ENCODE peak calls at places on chromosomes 1 and 21, in five cellular contexts. P is GM12878, W is IMR-90, V is K562, L is SK-N-SH. F is an unnamed sample.

GRCh38 chr1:105072850-105073249 is 1323.2 kb downstream of the AMY1C start:
- DNase-seq in P (no peak), L (no peak), V (no peak), W (no peak), F (no peak)

GRCh38 chr1:112905420-112906154 is 50.4 kb downstream of the SLC16A1 start:
- DNase-seq in P (no peak), L (no peak), W (no peak), V (no peak), F (no peak)

GRCh38 chr1:12587981-12588620 is 29.9 kb downstream of the DHRS3 start:
- DNase-seq in W (peak), V (no peak), L (no peak), P (no peak), F (peak)

GRCh38 chr1:195141294-195141693 is 1466.9 kb downstream of the KCNT2 start:
- DNase-seq in L (no peak), V (no peak), W (no peak), P (no peak), F (peak)

GRCh38 chr1:239308701-239309333 is 77.6 kb upstream of the CHRM3 start:
- DNase-seq in L (peak), V (no peak), W (no peak), P (no peak), F (no peak)

GRCh38 chr1:184418955-184419733 is 32.3 kb downstream of the C1orf21 start:
- DNase-seq in W (peak), V (no peak), L (no peak), P (no peak), F (no peak)

GRCh38 chr1:201888282-201889033 is at the start of gene SHISA4:
- DNase-seq in L (peak), V (peak), P (no peak), W (peak), F (peak)

GRCh38 chr1:228267962-228268890 is 60.4 kb downstream of the OBSCN start:
- DNase-seq in V (no peak), L (no peak), P (no peak), W (no peak), F (no peak)

GRCh38 chr1:239368436-239369109 is 17.8 kb upstream of the CHRM3 start:
- DNase-seq in L (no peak), P (no peak), W (no peak), V (no peak), F (no peak)

GRCh38 chr1:109392037-109392787 is 5.5 kb downstream of the SORT1 start:
- DNase-seq in V (no peak), L (no peak), P (no peak), W (no peak), F (no peak)

GRCh38 chr1:244371294-244372141 is 80.2 kb downstream of the ADSS2 start:
- DNase-seq in W (no peak), L (no peak), P (no peak), V (no peak), F (no peak)

GRCh38 chr1:232472485-232473041 is 157.4 kb downstream of the SIPA1L2 start:
- DNase-seq in W (peak), P (no peak), V (no peak), L (no peak), F (no peak)

GRCh38 chr1:113041569-113042335 is 31.2 kb upstream of the LRIG2 start:
- DNase-seq in W (no peak), V (no peak), P (no peak), L (no peak), F (no peak)

GRCh38 chr21:26686278-26686677 is 113.2 kb upstream of the CYYR1 start:
- DNase-seq in W (peak), P (no peak), L (peak), V (no peak), F (peak)

GRCh38 chr1:69252696-69253095 is 315.0 kb upstream of the LRRC7 start:
- DNase-seq in W (no peak), V (no peak), P (no peak), L (no peak), F (no peak)

GRCh38 chr1:197951617-197952175 is 34.5 kb downstream of the LHX9 start:
- DNase-seq in P (no peak), L (no peak), W (no peak), V (no peak), F (no peak)

GRCh38 chr1:168509875-168510594 is 33.8 kb downstream of the XCL2 start:
- DNase-seq in V (no peak), L (no peak), P (peak), W (no peak), F (no peak)

GRCh38 chr1:31904339-31905092 is 33.7 kb downstream of the PTP4A2 start:
- DNase-seq in P (no peak), W (peak), L (no peak), V (no peak), F (no peak)

GRCh38 chr1:174269932-174270651 is 110.8 kb downstream of the RABGAP1L start:
- DNase-seq in V (no peak), P (no peak), L (no peak), W (no peak), F (no peak)

GRCh38 chr1:53346814-53347176 is 18.9 kb upstream of the LRP8 start:
- DNase-seq in L (no peak), W (no peak), P (no peak), V (no peak), F (no peak)

GRCh38 chr1:24639881-24640280 is 3.2 kb upstream of the SRRM1 start:
- DNase-seq in P (no peak), V (no peak), L (no peak), W (no peak), F (no peak)

GRCh38 chr1:26358411-26359384 is 4.8 kb upstream of the CRYBG2 start:
- DNase-seq in L (no peak), P (no peak), W (no peak), V (peak), F (no peak)
- TF ChIP-seq RCOR1 in L (no peak), P (no peak), W (no peak), V (peak), F (no peak)

GRCh38 chr1:117396074-117396473 is 28.8 kb downstream of the MAN1A2 start:
- DNase-seq in L (no peak), P (no peak), V (no peak), W (no peak), F (no peak)

GRCh38 chr1:117389284-117389683 is 22.0 kb downstream of the MAN1A2 start:
- DNase-seq in L (no peak), W (no peak), P (no peak), V (no peak), F (no peak)

GRCh38 chr1:117389779-117390178 is 22.5 kb downstream of the MAN1A2 start:
- DNase-seq in W (no peak), L (no peak), V (no peak), P (no peak), F (no peak)

GRCh38 chr1:117396636-117397035 is 29.4 kb downstream of the MAN1A2 start:
- DNase-seq in V (no peak), L (no peak), W (no peak), P (no peak), F (no peak)

DNA sequence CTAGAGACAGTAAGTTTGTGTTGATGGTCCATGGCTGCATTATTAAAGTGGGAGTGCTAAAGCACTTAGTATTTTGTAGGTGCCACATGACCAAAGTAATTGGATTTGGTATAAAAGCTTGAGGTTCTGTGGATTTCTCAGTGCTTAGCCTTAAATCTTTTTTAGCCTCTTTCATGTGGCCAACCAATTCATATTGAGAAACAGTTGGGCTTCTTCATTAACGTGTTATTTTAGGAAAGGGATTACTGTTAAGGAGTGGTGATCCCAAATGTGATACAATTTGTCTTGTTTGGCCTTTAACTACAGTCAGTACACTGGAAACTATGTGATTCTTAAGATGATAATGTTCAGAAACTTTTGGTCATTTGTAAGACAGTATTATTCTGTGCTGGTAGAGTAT is 25.5 kb downstream of the MAN1A2 start:
- DNase-seq in W (no peak), L (no peak), P (no peak), V (no peak), F (no peak)
- TF ChIP-seq RCOR1 in W (no peak), L (no peak), P (no peak), V (no peak), F (no peak)

DNA sequence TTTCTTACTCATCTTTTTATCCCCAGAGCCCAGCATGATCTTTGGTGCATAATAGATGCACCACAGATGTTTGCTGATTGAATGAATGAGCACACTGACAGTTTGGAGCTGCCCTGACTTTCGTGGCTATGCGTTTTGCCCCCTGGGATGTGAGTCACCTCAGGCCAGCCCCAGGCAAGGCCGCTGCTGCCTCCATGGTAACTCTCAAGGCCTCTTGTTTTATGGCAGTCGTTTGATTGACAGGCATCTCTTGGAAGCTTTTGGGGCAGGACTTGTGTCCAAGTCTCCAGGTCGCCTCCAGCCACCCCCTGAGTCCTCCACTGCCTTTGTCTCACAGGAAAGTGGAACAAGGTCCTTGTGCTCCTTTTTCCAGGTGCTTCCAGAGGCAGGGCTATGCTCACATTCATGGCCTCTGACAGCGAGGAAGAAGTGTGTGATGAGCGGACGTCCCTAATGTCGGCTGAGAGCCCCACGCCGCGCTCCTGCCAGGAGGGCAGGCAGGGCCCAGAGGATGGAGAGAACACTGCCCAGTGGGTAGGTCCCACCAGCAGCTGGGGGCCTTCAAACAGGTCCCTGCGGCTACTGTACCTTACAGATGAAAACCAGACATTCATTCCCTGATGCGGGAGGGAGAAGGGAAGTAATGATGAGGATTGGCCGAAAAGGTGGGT is 11.2 kb downstream of the PSEN2 start:
- DNase-seq in P (no peak), L (no peak), V (no peak), W (no peak), F (no peak)
- TF ChIP-seq RCOR1 in P (no peak), L (no peak), V (no peak), W (no peak), F (no peak)

GRCh38 chr1:16077430-16078245 is 4.2 kb upstream of the FAM131C start:
- DNase-seq in V (no peak), W (peak), L (no peak), P (no peak), F (no peak)
- TF ChIP-seq RCOR1 in V (no peak), W (no peak), L (no peak), P (no peak), F (no peak)

DNA sequence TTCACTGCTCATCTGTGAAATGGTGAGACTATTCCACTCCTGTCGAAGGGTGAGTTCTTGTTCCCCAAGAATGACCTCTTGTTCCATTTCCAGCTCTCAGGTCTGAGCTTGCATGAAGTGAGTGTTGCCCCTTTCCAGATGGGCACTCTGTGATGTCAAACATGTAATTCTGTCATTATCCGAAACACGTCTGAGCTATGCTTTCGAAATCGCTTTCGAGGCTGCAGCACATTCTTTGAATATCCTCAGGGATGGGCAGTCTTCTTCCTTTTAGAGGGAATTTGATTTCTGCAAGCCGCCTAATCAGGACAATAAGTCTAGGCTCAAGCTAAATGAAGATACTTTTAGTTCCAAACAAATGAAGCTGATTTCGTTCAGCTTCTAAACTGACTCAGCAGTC is 15.1 kb downstream of the NFASC start:
- DNase-seq in V (no peak), L (no peak), P (no peak), W (no peak), F (no peak)
- TF ChIP-seq RCOR1 in V (no peak), L (no peak), P (no peak), W (no peak), F (no peak)

DNA sequence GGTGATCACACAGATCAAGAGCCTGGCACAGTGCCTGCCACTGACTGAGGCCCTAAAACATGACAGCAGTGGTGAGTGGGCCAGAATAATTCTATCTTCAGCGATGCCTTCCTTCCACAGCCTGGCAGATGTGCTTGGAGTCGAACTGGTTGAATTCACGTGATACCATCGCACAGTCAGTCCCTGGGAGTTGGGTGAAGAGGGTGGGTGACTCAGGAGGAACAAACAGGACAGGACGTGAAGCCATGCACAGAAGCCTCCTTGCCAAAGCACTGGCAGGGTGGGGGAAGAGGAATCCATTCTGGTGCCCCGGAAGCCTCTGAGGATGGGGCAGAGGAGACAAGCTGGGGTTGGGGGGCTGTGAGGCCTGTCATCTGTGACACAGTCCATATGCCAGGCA is 80.3 kb upstream of the WNT4 start:
- DNase-seq in V (no peak), W (no peak), L (no peak), P (no peak), F (no peak)
- TF ChIP-seq RCOR1 in V (no peak), W (no peak), L (no peak), P (no peak), F (no peak)

GRCh38 chr1:51325878-51326755 is 4.2 kb downstream of the TTC39A start:
- DNase-seq in V (peak), W (no peak), P (no peak), L (peak), F (no peak)

GRCh38 chr1:51328279-51328678 is 2.1 kb downstream of the TTC39A start:
- DNase-seq in P (no peak), W (peak), V (no peak), L (no peak), F (no peak)

GRCh38 chr1:51328926-51329325 is 1.4 kb downstream of the TTC39A start:
- DNase-seq in L (no peak), W (no peak), P (no peak), V (no peak), F (no peak)

GRCh38 chr1:51326839-51327238 is 3.5 kb downstream of the TTC39A start:
- DNase-seq in W (no peak), L (no peak), V (no peak), P (no peak), F (no peak)

GRCh38 chr1:51327386-51327785 is 3.0 kb downstream of the TTC39A start:
- DNase-seq in V (no peak), P (no peak), W (peak), L (no peak), F (no peak)
- TF ChIP-seq RCOR1 in V (no peak), P (no peak), W (no peak), L (no peak), F (no peak)

GRCh38 chr1:96698332-96698983 is 23.1 kb upstream of the PTBP2 start:
- DNase-seq in V (no peak), L (peak), W (peak), P (no peak), F (no peak)
- TF ChIP-seq RCOR1 in V (no peak), L (peak), W (no peak), P (no peak), F (no peak)

DNA sequence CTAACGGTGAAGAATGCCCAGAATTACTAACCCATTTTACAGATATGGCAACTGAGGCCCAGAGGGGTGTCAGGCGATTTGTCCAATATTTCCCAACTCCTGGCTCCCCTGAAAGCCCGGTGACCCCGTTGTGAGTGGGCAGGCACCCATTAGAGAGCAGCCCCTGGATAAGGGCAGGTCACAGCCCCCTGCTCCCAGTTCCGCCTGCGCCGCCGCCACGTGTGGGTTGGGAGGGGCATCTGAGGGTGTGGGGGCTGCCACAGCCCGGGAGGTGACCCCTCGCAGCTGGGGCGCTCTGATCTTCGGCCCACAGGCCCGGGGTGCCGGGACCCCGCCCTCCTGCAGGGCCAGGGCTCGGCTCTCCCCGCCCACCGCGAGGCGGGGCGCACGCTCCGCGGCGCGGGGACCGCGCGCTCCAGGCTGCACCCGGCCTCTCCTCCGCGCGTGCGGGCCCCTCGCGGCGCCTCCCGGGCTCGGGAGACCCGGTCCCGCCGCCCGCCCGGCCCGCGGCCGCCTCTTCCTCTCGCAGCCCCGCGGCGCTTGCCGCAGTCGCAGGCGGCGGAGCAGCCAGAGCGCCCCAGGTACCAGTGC is at the start of gene HTR6:
- DNase-seq in V (peak), W (no peak), P (no peak), L (peak), F (no peak)
- TF ChIP-seq RCOR1 in V (peak), W (no peak), P (no peak), L (no peak), F (no peak)

F was measured in A549.